ENCODE peak calls at places on chromosomes 3 and 15, in four cellular contexts. One of them, this sample, is unnamed.

GRCh38 chr15:40941528-40942336 is 11.5 kb upstream of the CHAC1 start:
- DNase-seq in neuronal stem cell: peak
- DNase-seq in trophoblast cell: peak
- DNase-seq in H9: peak
- DNase-seq in this sample: peak

GRCh38 chr3:165797551-165797950 is 39.7 kb downstream of the BCHE start:
- DNase-seq in H9: no peak
- DNase-seq in trophoblast cell: no peak
- DNase-seq in neuronal stem cell: no peak
- DNase-seq in this sample: no peak

GRCh38 chr15:41161736-41162135 is 45.7 kb upstream of the INO80 start:
- DNase-seq in H9: no peak
- DNase-seq in trophoblast cell: no peak
- DNase-seq in neuronal stem cell: no peak
- DNase-seq in this sample: no peak

GRCh38 chr15:53378096-53378620 is 381.3 kb downstream of the WDR72 start:
- DNase-seq in neuronal stem cell: peak
- DNase-seq in trophoblast cell: no peak
- DNase-seq in H9: no peak
- DNase-seq in this sample: no peak

GRCh38 chr15:64334530-64334929 is 21.4 kb downstream of the CSNK1G1 start:
- DNase-seq in neuronal stem cell: no peak
- DNase-seq in trophoblast cell: peak
- DNase-seq in H9: peak
- DNase-seq in this sample: no peak

GRCh38 chr3:31610700-31611275 is 78.1 kb downstream of the STT3B start:
- DNase-seq in trophoblast cell: peak
- DNase-seq in H9: no peak
- DNase-seq in neuronal stem cell: no peak
- DNase-seq in this sample: peak

GRCh38 chr3:58874248-58874741 is 175.5 kb downstream of the CFAP20DC start:
- DNase-seq in H9: no peak
- DNase-seq in neuronal stem cell: no peak
- DNase-seq in trophoblast cell: peak
- DNase-seq in this sample: peak

GRCh38 chr15:66066439-66066838 is 187.1 kb downstream of the MEGF11 start:
- DNase-seq in H9: no peak
- DNase-seq in neuronal stem cell: no peak
- DNase-seq in trophoblast cell: no peak
- DNase-seq in this sample: no peak

GRCh38 chr3:196287066-196287404 is 491 bp downstream of the PCYT1A start:
- DNase-seq in neuronal stem cell: no peak
- DNase-seq in H9: no peak
- DNase-seq in trophoblast cell: no peak
- DNase-seq in this sample: peak

GRCh38 chr15:100943074-100943473 is 23.9 kb downstream of the LRRK1 start:
- DNase-seq in neuronal stem cell: no peak
- DNase-seq in trophoblast cell: no peak
- DNase-seq in H9: no peak
- DNase-seq in this sample: no peak
- H3K18ac ChIP-seq in neuronal stem cell: no peak
- H3K18ac ChIP-seq in trophoblast cell: no peak
- H3K18ac ChIP-seq in H9: no peak
- H3K18ac ChIP-seq in this sample: no peak

DNA sequence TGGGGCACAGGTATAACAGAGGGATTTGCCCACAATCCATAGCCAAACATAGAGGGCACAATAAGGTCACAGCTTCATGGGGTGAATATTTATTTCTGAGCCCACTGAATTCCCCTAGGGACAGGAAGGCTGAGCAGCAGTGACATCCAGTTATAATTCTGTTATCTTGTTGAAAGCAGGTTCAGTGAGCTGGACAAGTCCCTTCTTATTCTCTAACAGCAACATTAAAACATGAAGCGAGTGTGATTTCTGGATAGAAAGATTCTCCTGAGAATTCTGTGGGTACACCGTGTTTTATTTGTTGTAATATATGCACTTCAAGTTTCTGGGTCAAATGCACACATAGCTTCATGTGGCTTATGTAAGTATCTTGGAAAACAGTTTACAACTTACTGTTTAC is 538.3 kb downstream of the NAALADL2 start:
- DNase-seq in neuronal stem cell: no peak
- DNase-seq in trophoblast cell: no peak
- DNase-seq in H9: no peak
- DNase-seq in this sample: peak
- H3K4ac ChIP-seq in neuronal stem cell: no peak
- H3K4ac ChIP-seq in trophoblast cell: no peak
- H3K4ac ChIP-seq in H9: no peak
- H3K4ac ChIP-seq in this sample: no peak

DNA sequence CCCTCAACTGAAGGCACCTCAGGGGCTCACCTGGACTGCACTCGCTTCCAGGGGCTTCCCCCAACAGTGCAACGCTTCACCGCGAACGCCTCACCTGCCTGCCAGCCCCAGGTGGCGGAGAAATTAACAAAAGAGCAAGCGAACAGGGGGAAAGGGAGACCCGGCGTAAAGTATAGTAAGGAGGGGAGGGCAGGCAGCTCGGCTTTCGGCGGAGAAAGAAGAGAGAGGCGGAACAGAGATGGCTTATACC is 473 bp downstream of the MB21D2 start:
- DNase-seq in trophoblast cell: no peak
- DNase-seq in H9: no peak
- DNase-seq in neuronal stem cell: no peak
- DNase-seq in this sample: no peak
- H3K18ac ChIP-seq in trophoblast cell: peak
- H3K18ac ChIP-seq in H9: peak
- H3K18ac ChIP-seq in neuronal stem cell: peak
- H3K18ac ChIP-seq in this sample: peak

GRCh38 chr3:129608087-129608935 is 1.8 kb upstream of the PLXND1 start:
- DNase-seq in H9: peak
- DNase-seq in trophoblast cell: no peak
- DNase-seq in neuronal stem cell: no peak
- DNase-seq in this sample: peak
- H3K4ac ChIP-seq in H9: no peak
- H3K4ac ChIP-seq in trophoblast cell: peak
- H3K4ac ChIP-seq in neuronal stem cell: no peak
- H3K4ac ChIP-seq in this sample: peak

GRCh38 chr3:34011171-34012101 is 213.0 kb downstream of the PDCD6IP start:
- DNase-seq in H9: peak
- DNase-seq in neuronal stem cell: no peak
- DNase-seq in trophoblast cell: peak
- DNase-seq in this sample: peak

GRCh38 chr3:34012102-34012461 is 213.7 kb downstream of the PDCD6IP start:
- DNase-seq in trophoblast cell: no peak
- DNase-seq in neuronal stem cell: no peak
- DNase-seq in H9: no peak
- DNase-seq in this sample: peak

GRCh38 chr3:34008191-34008590 is 209.8 kb downstream of the PDCD6IP start:
- DNase-seq in trophoblast cell: no peak
- DNase-seq in neuronal stem cell: no peak
- DNase-seq in H9: peak
- DNase-seq in this sample: peak

GRCh38 chr3:34008836-34009479 is 210.5 kb downstream of the PDCD6IP start:
- DNase-seq in H9: no peak
- DNase-seq in neuronal stem cell: no peak
- DNase-seq in trophoblast cell: no peak
- DNase-seq in this sample: no peak

DNA sequence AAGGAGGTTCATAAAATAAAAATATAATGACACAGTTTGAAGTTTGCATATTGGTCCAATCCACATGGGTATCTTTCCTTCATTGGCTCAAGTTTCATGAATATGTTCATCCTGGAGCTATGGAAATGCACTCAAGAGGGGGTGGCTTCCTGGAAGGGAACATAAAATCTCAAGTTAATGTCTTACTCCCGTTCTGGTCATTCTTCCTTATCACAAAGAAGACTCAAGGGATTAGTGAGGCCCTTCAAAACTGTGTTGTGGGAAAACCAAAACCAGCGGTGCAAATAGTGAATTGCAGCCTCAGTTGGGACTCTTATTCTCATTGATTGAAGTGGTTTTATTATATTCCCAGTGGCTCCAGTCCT is 211.0 kb downstream of the PDCD6IP start:
- DNase-seq in neuronal stem cell: no peak
- DNase-seq in H9: no peak
- DNase-seq in trophoblast cell: no peak
- DNase-seq in this sample: peak
- H3K18ac ChIP-seq in neuronal stem cell: no peak
- H3K18ac ChIP-seq in H9: no peak
- H3K18ac ChIP-seq in trophoblast cell: no peak
- H3K18ac ChIP-seq in this sample: no peak

GRCh38 chr15:62342959-62343358 is 177.9 kb upstream of the C2CD4B start:
- DNase-seq in H9: no peak
- DNase-seq in trophoblast cell: no peak
- DNase-seq in neuronal stem cell: no peak
- DNase-seq in this sample: no peak
- H3K4ac ChIP-seq in H9: no peak
- H3K4ac ChIP-seq in trophoblast cell: no peak
- H3K4ac ChIP-seq in neuronal stem cell: no peak
- H3K4ac ChIP-seq in this sample: no peak

GRCh38 chr3:112175037-112175436 is 42.0 kb upstream of the GCSAM start:
- DNase-seq in neuronal stem cell: no peak
- DNase-seq in trophoblast cell: no peak
- DNase-seq in H9: no peak
- DNase-seq in this sample: no peak

GRCh38 chr3:112175646-112176045 is 42.6 kb upstream of the GCSAM start:
- DNase-seq in trophoblast cell: no peak
- DNase-seq in H9: no peak
- DNase-seq in neuronal stem cell: no peak
- DNase-seq in this sample: no peak

GRCh38 chr3:112171144-112171543 is 38.1 kb upstream of the GCSAM start:
- DNase-seq in trophoblast cell: no peak
- DNase-seq in H9: no peak
- DNase-seq in neuronal stem cell: no peak
- DNase-seq in this sample: no peak

GRCh38 chr3:112167758-112168157 is 34.7 kb upstream of the GCSAM start:
- DNase-seq in H9: no peak
- DNase-seq in trophoblast cell: no peak
- DNase-seq in neuronal stem cell: no peak
- DNase-seq in this sample: no peak

GRCh38 chr3:112170046-112170445 is 37.0 kb upstream of the GCSAM start:
- DNase-seq in trophoblast cell: no peak
- DNase-seq in H9: no peak
- DNase-seq in neuronal stem cell: no peak
- DNase-seq in this sample: no peak
- H3K18ac ChIP-seq in trophoblast cell: no peak
- H3K18ac ChIP-seq in H9: no peak
- H3K18ac ChIP-seq in neuronal stem cell: no peak
- H3K18ac ChIP-seq in this sample: no peak

DNA sequence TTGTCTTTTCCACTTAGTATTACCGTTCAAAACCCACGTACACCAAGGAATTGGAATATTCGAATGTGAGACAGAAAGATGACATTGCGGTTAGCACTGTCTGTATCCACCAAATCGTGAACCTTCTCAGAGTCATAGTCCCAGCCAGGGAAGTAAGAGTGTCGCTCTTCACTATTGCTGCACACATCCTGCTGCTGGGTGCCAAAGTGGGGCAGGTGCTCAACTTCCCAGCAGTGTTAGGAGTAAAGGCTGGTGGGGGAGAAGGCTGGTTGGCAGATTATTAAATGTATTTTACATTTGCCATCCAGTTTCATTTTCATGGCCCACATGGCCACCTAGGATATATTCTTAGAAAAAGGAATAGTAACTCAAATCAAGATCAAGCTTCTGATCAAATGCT is 65.1 kb downstream of the PTPRG start:
- DNase-seq in H9: no peak
- DNase-seq in trophoblast cell: no peak
- DNase-seq in neuronal stem cell: no peak
- DNase-seq in this sample: no peak
- H3K4ac ChIP-seq in H9: no peak
- H3K4ac ChIP-seq in trophoblast cell: no peak
- H3K4ac ChIP-seq in neuronal stem cell: no peak
- H3K4ac ChIP-seq in this sample: no peak

GRCh38 chr15:91769919-91770318 is 83.6 kb upstream of the SLCO3A1 start:
- DNase-seq in trophoblast cell: no peak
- DNase-seq in H9: no peak
- DNase-seq in neuronal stem cell: no peak
- DNase-seq in this sample: no peak
- H3K18ac ChIP-seq in trophoblast cell: no peak
- H3K18ac ChIP-seq in H9: no peak
- H3K18ac ChIP-seq in neuronal stem cell: no peak
- H3K18ac ChIP-seq in this sample: no peak

DNA sequence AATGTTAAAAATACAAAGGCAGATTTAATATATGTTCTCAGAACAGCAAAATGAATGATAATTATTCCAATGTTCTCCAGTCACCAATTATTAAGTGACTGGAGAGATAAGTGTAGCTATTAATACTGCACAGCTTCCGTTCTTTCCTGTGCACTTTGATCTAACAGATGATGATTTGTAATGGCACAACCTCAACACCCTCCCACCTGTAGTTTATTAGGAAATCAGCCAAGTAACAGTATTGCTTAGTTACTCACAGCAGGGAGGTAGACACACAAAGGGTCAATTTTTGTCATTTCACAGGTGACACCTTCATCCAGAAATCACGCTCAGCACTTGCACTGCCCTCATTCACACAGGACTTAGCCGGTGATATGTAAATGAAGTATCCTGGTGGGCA is 688.1 kb downstream of the EPHA3 start:
- DNase-seq in H9: no peak
- DNase-seq in trophoblast cell: no peak
- DNase-seq in neuronal stem cell: no peak
- DNase-seq in this sample: no peak
- H3K4ac ChIP-seq in H9: no peak
- H3K4ac ChIP-seq in trophoblast cell: no peak
- H3K4ac ChIP-seq in neuronal stem cell: no peak
- H3K4ac ChIP-seq in this sample: no peak

This sample was measured in mesenchymal stem cell.